ENCODE peak calls at places on chromosomes 5 and 9, in nine cellular contexts. Y, E, H, Z, T, R, P, X and U are unnamed samples.

GRCh38 chr9:92463989-92464388 is 18.3 kb downstream of the ASPN start:
- DNase-seq in X (peak), Z (peak), T (no peak), R (no peak), H (no peak), Y (no peak), E (no peak), P (no peak), U (no peak)

GRCh38 chr9:134944351-134944802 is 26.7 kb upstream of the FCN1 start:
- DNase-seq in E (no peak), Z (no peak), Y (peak), X (no peak), P (no peak), T (no peak), H (no peak), R (no peak), U (no peak)

GRCh38 chr5:128271859-128272446 is 188.4 kb downstream of the SLC12A2 start:
- DNase-seq in R (peak), H (no peak), X (peak), T (no peak), Z (peak), Y (no peak), E (peak), P (no peak), U (peak)

GRCh38 chr5:111135406-111135805 is 43.3 kb downstream of the WDR36 start:
- DNase-seq in H (no peak), R (no peak), Z (no peak), P (no peak), Y (no peak), X (no peak), E (no peak), T (no peak), U (no peak)

GRCh38 chr9:91734371-91734981 is 215.6 kb downstream of the ROR2 start:
- DNase-seq in R (peak), P (peak), Z (peak), Y (peak), E (peak), X (no peak), H (peak), T (peak), U (peak)

GRCh38 chr9:77386187-77386586 is 208.9 kb downstream of the VPS13A start:
- DNase-seq in E (no peak), Z (no peak), Y (no peak), T (no peak), R (no peak), H (no peak), P (no peak), X (no peak), U (no peak)

GRCh38 chr9:86705474-86705873 is 241.8 kb downstream of the GAS1 start:
- DNase-seq in T (no peak), Y (no peak), Z (peak), H (no peak), E (no peak), P (no peak), R (no peak), X (peak), U (no peak)

GRCh38 chr5:6673963-6674362 is 39.3 kb upstream of the TENT4A start:
- DNase-seq in E (no peak), Z (no peak), R (no peak), Y (no peak), X (no peak), H (no peak), P (no peak), T (no peak), U (no peak)

GRCh38 chr9:120214331-120214730 is 365.6 kb downstream of the CDK5RAP2 start:
- DNase-seq in Y (no peak), P (no peak), X (no peak), H (no peak), Z (no peak), E (no peak), R (no peak), T (no peak), U (no peak)

GRCh38 chr9:95189230-95190098 is 128.0 kb downstream of the FANCC start:
- DNase-seq in P (no peak), E (no peak), R (peak), H (peak), Y (no peak), T (no peak), X (peak), Z (peak), U (peak)

GRCh38 chr5:37208883-37209808 is 40.0 kb downstream of the CPLANE1 start:
- DNase-seq in Z (no peak), H (no peak), E (peak), P (peak), X (peak), T (no peak), R (no peak), Y (no peak), U (peak)

GRCh38 chr5:110536120-110537115 is 190.1 kb downstream of the TMEM232 start:
- DNase-seq in R (no peak), T (peak), X (no peak), Y (no peak), P (no peak), E (no peak), Z (no peak), H (no peak), U (no peak)

GRCh38 chr9:129570450-129571297 is 50.2 kb downstream of the C9orf50 start:
- DNase-seq in T (peak), R (peak), E (no peak), Z (peak), X (peak), H (peak), P (no peak), Y (no peak), U (no peak)

GRCh38 chr9:36119476-36119875 is 17.1 kb upstream of the GLIPR2 start:
- DNase-seq in Y (no peak), H (no peak), T (no peak), R (no peak), E (no peak), X (no peak), Z (no peak), P (no peak), U (no peak)

GRCh38 chr5:10018211-10018610 is 231.5 kb downstream of the ATPSCKMT start:
- DNase-seq in H (no peak), E (no peak), X (no peak), Z (no peak), T (no peak), P (no peak), Y (no peak), R (no peak), U (no peak)

GRCh38 chr9:125425901-125426515 is 164.4 kb downstream of the GAPVD1 start:
- DNase-seq in T (no peak), R (peak), P (no peak), X (no peak), E (no peak), H (no peak), Z (no peak), Y (no peak), U (no peak)

GRCh38 chr9:122125158-122125890 is 32.2 kb upstream of the TTLL11 start:
- DNase-seq in Z (peak), E (peak), Y (peak), P (peak), X (peak), H (peak), R (peak), T (peak), U (peak)

GRCh38 chr5:140633081-140633471 is at the start of gene CD14:
- DNase-seq in Z (peak), T (peak), H (peak), P (no peak), X (no peak), R (no peak), Y (no peak), E (no peak), U (no peak)

GRCh38 chr5:74141053-74141452 is 499.5 kb downstream of the ENC1 start:
- DNase-seq in P (no peak), X (no peak), Y (no peak), Z (peak), R (no peak), E (no peak), H (no peak), T (no peak), U (peak)

GRCh38 chr5:74934949-74935751 is 69.0 kb upstream of the FAM169A start:
- DNase-seq in Y (peak), E (peak), Z (peak), H (no peak), P (peak), T (no peak), X (no peak), R (peak), U (peak)

GRCh38 chr5:26121343-26121742 is 917.0 kb downstream of the CDH9 start:
- DNase-seq in P (no peak), R (peak), X (no peak), T (no peak), H (no peak), E (no peak), Y (peak), Z (no peak), U (no peak)

GRCh38 chr5:140672455-140673186 is 755 bp downstream of the DND1 start:
- DNase-seq in T (no peak), H (no peak), P (peak), Z (no peak), Y (peak), E (no peak), R (no peak), X (no peak), U (peak)

GRCh38 chr5:141951341-141951781 is 6.6 kb downstream of the PCDH12 start:
- DNase-seq in Y (peak), P (peak), Z (no peak), X (no peak), E (peak), T (no peak), H (no peak), R (no peak), U (peak)

GRCh38 chr9:35553670-35554543 is 51.2 kb upstream of the TESK1 start:
- DNase-seq in X (peak), R (peak), P (peak), T (peak), Z (peak), Y (peak), H (peak), E (peak), U (peak)

GRCh38 chr5:96843140-96843539 is 33.2 kb upstream of the ERAP2 start:
- DNase-seq in P (no peak), E (no peak), Z (no peak), R (peak), H (no peak), X (no peak), T (no peak), Y (no peak), U (peak)

GRCh38 chr9:124003636-124004349 is 7.8 kb upstream of the LHX2 start:
- DNase-seq in Z (no peak), P (no peak), R (no peak), X (no peak), E (no peak), Y (no peak), T (no peak), H (no peak), U (no peak)